ENCODE peak calls at places on chromosomes 6 and 20, in nine cellular contexts. Y is neural crest cell; N is T follicular helper cell; V is A172; S is IMR-90; I is hypothalamus; R is activated T-cell treated with anti-CD3 and anti-CD28 coated beads, Interleukin-2, amount 50 U/mL, for 4 hours; U is fibroblast of the conjunctiva; Q is D341Med. P is an unnamed sample.

GRCh38 chr6:42010185-42010872 is 40.0 kb upstream of the TAF8 start:
- DNase-seq in Y (no peak), N (no peak), V (peak), S (no peak), I (no peak), R (no peak), U (no peak), Q (no peak), P (no peak)

GRCh38 chr20:60057866-60058807 is 99.9 kb downstream of the CDH26 start:
- DNase-seq in Y (no peak), N (no peak), V (no peak), S (peak), I (no peak), R (no peak), U (peak), Q (peak), P (peak)

GRCh38 chr20:11502051-11502450 is 415.6 kb upstream of the BTBD3 start:
- DNase-seq in Y (no peak), N (no peak), V (no peak), S (peak), I (no peak), R (no peak), U (no peak), Q (no peak), P (peak)

GRCh38 chr20:41287327-41287726 is 30.2 kb downstream of the ZHX3 start:
- DNase-seq in Y (no peak), N (no peak), V (peak), S (peak), I (no peak), R (no peak), U (peak), Q (no peak), P (peak)

GRCh38 chr20:50415516-50416268 is 94.5 kb upstream of the PTPN1 start:
- DNase-seq in Y (no peak), N (no peak), V (peak), S (peak), I (peak), R (no peak), U (peak), Q (no peak), P (peak)

GRCh38 chr6:85594197-85594930 is 706 bp upstream of the SNX14 start:
- DNase-seq in Y (no peak), N (peak), V (peak), S (peak), I (no peak), R (peak), U (no peak), Q (peak), P (peak)

GRCh38 chr6:35977308-35977707 is 47.1 kb downstream of the SLC26A8 start:
- DNase-seq in Y (no peak), N (no peak), V (no peak), S (no peak), I (no peak), R (no peak), U (no peak), Q (no peak), P (no peak)

GRCh38 chr6:4929319-4929718 is 74.5 kb downstream of the RPP40 start:
- DNase-seq in Y (no peak), N (no peak), V (no peak), S (no peak), I (no peak), R (no peak), U (no peak), Q (no peak), P (peak)

GRCh38 chr6:136103763-136104311 is 146.3 kb downstream of the MTFR2 start:
- DNase-seq in Y (no peak), N (no peak), V (no peak), S (no peak), I (no peak), R (no peak), U (no peak), Q (no peak), P (peak)

GRCh38 chr6:78530208-78530607 is 337.1 kb upstream of the IRAK1BP1 start:
- DNase-seq in Y (no peak), N (no peak), V (no peak), S (no peak), I (no peak), R (no peak), U (no peak), Q (no peak), P (no peak)

GRCh38 chr20:38132156-38132909 is 32.7 kb downstream of the TGM2 start:
- DNase-seq in Y (no peak), N (no peak), V (no peak), S (no peak), I (no peak), R (no peak), U (no peak), Q (no peak), P (no peak)

GRCh38 chr6:55963301-55963700 is 87.9 kb upstream of the BMP5 start:
- DNase-seq in Y (no peak), N (no peak), V (no peak), S (no peak), I (no peak), R (no peak), U (no peak), Q (no peak), P (peak)

GRCh38 chr6:150328744-150329400 is 39.9 kb upstream of the IYD start:
- DNase-seq in Y (no peak), N (no peak), V (no peak), S (no peak), I (no peak), R (no peak), U (no peak), Q (no peak), P (no peak)

GRCh38 chr6:90107721-90108364 is 188.8 kb downstream of the BACH2 start:
- DNase-seq in Y (no peak), N (no peak), V (no peak), S (no peak), I (no peak), R (no peak), U (no peak), Q (no peak), P (no peak)

GRCh38 chr6:121515615-121516265 is 80.3 kb downstream of the GJA1 start:
- DNase-seq in Y (no peak), N (no peak), V (peak), S (peak), I (no peak), R (no peak), U (no peak), Q (no peak), P (no peak)

GRCh38 chr20:48777005-48777404 is 50.8 kb downstream of the PREX1 start:
- DNase-seq in Y (no peak), N (no peak), V (no peak), S (no peak), I (no peak), R (no peak), U (no peak), Q (no peak), P (no peak)

GRCh38 chr6:46000905-46001304 is 14.8 kb downstream of the CLIC5 start:
- DNase-seq in Y (no peak), N (no peak), V (no peak), S (no peak), I (no peak), R (no peak), U (no peak), Q (no peak), P (no peak)

GRCh38 chr6:43090557-43090952 is 14.4 kb downstream of the PTK7 start:
- DNase-seq in Y (no peak), N (no peak), V (no peak), S (peak), I (no peak), R (no peak), U (no peak), Q (no peak), P (no peak)

GRCh38 chr20:49103019-49103418 is 56.9 kb downstream of the CSE1L start:
- DNase-seq in Y (no peak), N (no peak), V (no peak), S (no peak), I (no peak), R (no peak), U (no peak), Q (no peak), P (no peak)

GRCh38 chr6:111536888-111537287 is 53.9 kb upstream of the REV3L start:
- DNase-seq in Y (no peak), N (no peak), V (no peak), S (no peak), I (no peak), R (no peak), U (no peak), Q (no peak), P (peak)

GRCh38 chr6:170037541-170038250 is 253.2 kb downstream of the DLL1 start:
- DNase-seq in Y (no peak), N (no peak), V (no peak), S (peak), I (no peak), R (no peak), U (no peak), Q (no peak), P (no peak)

GRCh38 chr20:17768267-17768666 is 68.5 kb downstream of the BANF2 start:
- DNase-seq in Y (no peak), N (no peak), V (no peak), S (no peak), I (no peak), R (no peak), U (no peak), Q (no peak), P (no peak)

GRCh38 chr6:43887340-43887858 is 117.4 kb downstream of the VEGFA start:
- DNase-seq in Y (no peak), N (no peak), V (peak), S (no peak), I (no peak), R (no peak), U (no peak), Q (no peak), P (peak)

GRCh38 chr20:35888659-35889058 is 65.6 kb downstream of the SCAND1 start:
- DNase-seq in Y (no peak), N (no peak), V (no peak), S (no peak), I (no peak), R (no peak), U (no peak), Q (no peak), P (no peak)

GRCh38 chr6:135193221-135193620 is 12.1 kb downstream of the MYB start:
- DNase-seq in Y (no peak), N (no peak), V (no peak), S (no peak), I (no peak), R (no peak), U (no peak), Q (no peak), P (no peak)

GRCh38 chr6:110509617-110510231 is 33.3 kb upstream of the SLC22A16 start:
- DNase-seq in Y (no peak), N (no peak), V (peak), S (peak), I (no peak), R (no peak), U (no peak), Q (no peak), P (peak)

GRCh38 chr6:11615214-11615602 is 77.7 kb downstream of the TMEM170B start:
- DNase-seq in Y (no peak), N (no peak), V (peak), S (peak), I (no peak), R (no peak), U (no peak), Q (no peak), P (peak)

GRCh38 chr20:24915440-24915839 is 33.6 kb upstream of the CST7 start:
- DNase-seq in Y (no peak), N (no peak), V (no peak), S (no peak), I (no peak), R (no peak), U (no peak), Q (no peak), P (no peak)

P was measured in choroid plexus epithelial cell.